ENCODE peak calls at places on chromosome 4, in six cellular contexts. Q, F, M, C, T and X are unnamed samples.

GRCh38 chr4:71732066-71732465 is 51.8 kb downstream of the GC start:
- DNase-seq in F (no peak), Q (no peak), C (no peak), M (no peak), T (no peak), X (no peak)

GRCh38 chr4:1841201-1841885 is 14.6 kb downstream of the LETM1 start:
- DNase-seq in C (no peak), T (no peak), Q (no peak), M (no peak), F (no peak), X (no peak)

GRCh38 chr4:171676555-171677215 is 136.5 kb upstream of the GALNTL6 start:
- DNase-seq in F (peak), Q (no peak), C (no peak), M (no peak), T (no peak), X (no peak)

GRCh38 chr4:2259036-2259540 is 2.8 kb downstream of the MXD4 start:
- DNase-seq in M (no peak), T (no peak), F (no peak), Q (no peak), C (no peak), X (no peak)

GRCh38 chr4:24507439-24507838 is 76.9 kb downstream of the DHX15 start:
- DNase-seq in F (no peak), Q (no peak), T (no peak), C (no peak), M (no peak), X (no peak)

GRCh38 chr4:113335771-113336170 is 286.3 kb downstream of the ANK2 start:
- DNase-seq in M (peak), F (no peak), T (no peak), C (no peak), Q (no peak), X (no peak)

GRCh38 chr4:74088396-74088795 is 10.6 kb downstream of the CXCL2 start:
- DNase-seq in F (no peak), T (no peak), Q (no peak), M (no peak), C (no peak), X (no peak)

GRCh38 chr4:141458501-141458900 is 177.9 kb upstream of the IL15 start:
- DNase-seq in Q (no peak), M (no peak), C (no peak), T (no peak), F (no peak), X (no peak)

GRCh38 chr4:169059294-169060201 is 49.5 kb upstream of the CBR4 start:
- DNase-seq in M (no peak), Q (no peak), C (no peak), T (no peak), F (no peak), X (no peak)

GRCh38 chr4:110165382-110166285 is 32.8 kb downstream of the ELOVL6 start:
- DNase-seq in T (peak), F (peak), C (no peak), M (no peak), Q (no peak), X (peak)

GRCh38 chr4:40682298-40683101 is 52.8 kb upstream of the RBM47 start:
- DNase-seq in F (no peak), M (no peak), Q (no peak), T (peak), C (no peak), X (no peak)

GRCh38 chr4:123505457-123506310 is 109.1 kb downstream of the SPRY1 start:
- DNase-seq in F (peak), T (peak), M (peak), Q (peak), C (peak), X (peak)

GRCh38 chr4:90245837-90246236 is 118.6 kb downstream of the CCSER1 start:
- DNase-seq in T (no peak), F (no peak), Q (no peak), M (no peak), C (no peak), X (no peak)

GRCh38 chr4:20043992-20044391 is 207.7 kb upstream of the SLIT2 start:
- DNase-seq in M (no peak), F (no peak), Q (no peak), T (no peak), C (no peak), X (no peak)

GRCh38 chr4:151667025-151667424 is 93.8 kb downstream of the GATB start:
- DNase-seq in C (no peak), T (no peak), M (no peak), F (no peak), Q (no peak), X (no peak)

GRCh38 chr4:25810815-25811690 is 51.7 kb downstream of the SEL1L3 start:
- DNase-seq in M (no peak), Q (no peak), F (no peak), C (no peak), T (no peak), X (no peak)

GRCh38 chr4:7941111-7942018 is 1.7 kb upstream of the AFAP1 start:
- DNase-seq in F (no peak), T (no peak), Q (no peak), M (no peak), C (no peak), X (no peak)

GRCh38 chr4:16155503-16156169 is 70.6 kb downstream of the TAPT1 start:
- DNase-seq in T (no peak), Q (no peak), M (no peak), C (no peak), F (no peak), X (no peak)

GRCh38 chr4:865121-865465 is 39.2 kb upstream of the CPLX1 start:
- DNase-seq in M (peak), Q (no peak), F (no peak), T (no peak), C (no peak), X (no peak)

GRCh38 chr4:17717301-17717700 is 64.1 kb downstream of the FAM184B start:
- DNase-seq in C (no peak), T (no peak), F (no peak), M (no peak), Q (no peak), X (no peak)

GRCh38 chr4:602559-602942 is 22.8 kb upstream of the PDE6B start:
- DNase-seq in F (no peak), Q (peak), T (peak), C (peak), M (no peak), X (peak)

GRCh38 chr4:103012594-103012993 is 6.9 kb downstream of the SLC9B1 start:
- DNase-seq in Q (no peak), F (no peak), M (no peak), C (no peak), T (no peak), X (no peak)

GRCh38 chr4:88659061-88659889 is 38.4 kb downstream of the NAP1L5 start:
- DNase-seq in F (no peak), C (peak), T (peak), M (no peak), Q (peak), X (peak)

GRCh38 chr4:102608190-102608589 is 107.0 kb downstream of the NFKB1 start:
- DNase-seq in C (no peak), M (no peak), F (no peak), Q (no peak), T (no peak), X (no peak)

GRCh38 chr4:19982556-19982955 is 269.1 kb upstream of the SLIT2 start:
- DNase-seq in F (no peak), C (no peak), M (no peak), T (no peak), Q (no peak), X (no peak)

GRCh38 chr4:158599150-158599549 is 72.5 kb downstream of the C4orf46 start:
- DNase-seq in F (no peak), T (no peak), C (no peak), Q (no peak), M (no peak), X (no peak)

GRCh38 chr4:166415749-166416148 is 542.7 kb downstream of the TLL1 start:
- DNase-seq in F (no peak), T (no peak), Q (no peak), M (peak), C (no peak), X (no peak)